ENCODE peak calls at places on chromosomes 1 and 21, in nine cellular contexts. H is endodermal cell, W is GM20000, G is fibroblast of pulmonary artery, N is body of pancreas, E is tibial nerve, C is upper lobe of right lung, J is glutamatergic neuron, D is GM12865. F is an unnamed sample.
A peak's percentile ranks its signal among the peaks of the same experiment; 100 is the strongest.

GRCh38 chr1:184380468-184380867 is 6.4 kb upstream of the C1orf21 start:
- DNase-seq in H (no peak), W (no peak), G (no peak), N (no peak), E (no peak), C (no peak), J (no peak), D (peak; percentile 18), F (no peak)

GRCh38 chr1:16175610-16176553 is 20.0 kb upstream of the EPHA2 start:
- DNase-seq in H (peak; percentile 59), W (no peak), G (peak; percentile 87), N (peak; percentile 94), E (peak; percentile 84), C (peak; percentile 90), J (no peak), D (no peak), F (no peak)

GRCh38 chr1:10941891-10942541 is 70.4 kb upstream of the TARDBP start:
- DNase-seq in H (peak; percentile 93), W (peak; percentile 83), G (peak; percentile 31), N (peak; percentile 68), E (peak; percentile 36), C (peak; percentile 80), J (peak; percentile 86), D (peak; percentile 46), F (peak; percentile 75)

GRCh38 chr1:41469706-41470105 is 14.8 kb downstream of the EDN2 start:
- DNase-seq in H (no peak), W (no peak), G (no peak), N (no peak), E (no peak), C (no peak), J (no peak), D (no peak), F (no peak)

GRCh38 chr1:110186558-110186957 is 23.6 kb upstream of the KCNC4 start:
- DNase-seq in H (no peak), W (no peak), G (no peak), N (no peak), E (no peak), C (no peak), J (no peak), D (no peak), F (no peak)

GRCh38 chr1:119626841-119627240 is 21.2 kb downstream of the ZNF697 start:
- DNase-seq in H (no peak), W (no peak), G (peak; percentile 84), N (no peak), E (no peak), C (no peak), J (no peak), D (no peak), F (no peak)

GRCh38 chr1:86503477-86504129 is 34.9 kb downstream of the CLCA1 start:
- DNase-seq in H (peak; percentile 75), W (no peak), G (peak; percentile 48), N (no peak), E (no peak), C (peak; percentile 81), J (peak; percentile 22), D (no peak), F (no peak)

GRCh38 chr1:24964811-24965570 is 34.9 kb upstream of the RUNX3 start:
- DNase-seq in H (no peak), W (peak; percentile 88), G (no peak), N (peak; percentile 24), E (no peak), C (peak; percentile 77), J (no peak), D (peak; percentile 99), F (no peak)

GRCh38 chr1:84899969-84900368 is 7.0 kb upstream of the LPAR3 start:
- DNase-seq in H (no peak), W (no peak), G (no peak), N (no peak), E (no peak), C (no peak), J (no peak), D (no peak), F (no peak)

GRCh38 chr21:42063578-42064521 is 7.3 kb upstream of the UMODL1 start:
- DNase-seq in H (no peak), W (peak; percentile 58), G (no peak), N (peak; percentile 84), E (no peak), C (no peak), J (no peak), D (peak; percentile 83), F (no peak)

GRCh38 chr1:11134352-11135266 is 34.9 kb upstream of the EXOSC10 start:
- DNase-seq in H (no peak), W (no peak), G (peak; percentile 26), N (no peak), E (no peak), C (no peak), J (no peak), D (no peak), F (no peak)

GRCh38 chr1:182855886-182856285 is 16.7 kb downstream of the DHX9 start:
- DNase-seq in H (no peak), W (no peak), G (no peak), N (no peak), E (no peak), C (no peak), J (no peak), D (no peak), F (no peak)

GRCh38 chr1:24027838-24028468 is 47.8 kb upstream of the SRSF10 start:
- DNase-seq in H (no peak), W (peak; percentile 65), G (peak; percentile 84), N (no peak), E (no peak), C (no peak), J (no peak), D (peak; percentile 41), F (no peak)

GRCh38 chr1:6252374-6252710 is 8.4 kb downstream of the HES3 start:
- DNase-seq in H (no peak), W (no peak), G (no peak), N (no peak), E (no peak), C (no peak), J (no peak), D (no peak), F (no peak)

GRCh38 chr1:66354311-66354922 is 179.5 kb upstream of the SGIP1 start:
- DNase-seq in H (peak; percentile 67), W (no peak), G (peak; percentile 75), N (no peak), E (no peak), C (no peak), J (no peak), D (no peak), F (no peak)

GRCh38 chr1:17214876-17215544 is 10.1 kb downstream of the PADI1 start:
- DNase-seq in H (no peak), W (no peak), G (no peak), N (no peak), E (no peak), C (no peak), J (no peak), D (no peak), F (no peak)

GRCh38 chr1:3021233-3021671 is at the start of gene ACTRT2:
- DNase-seq in H (no peak), W (no peak), G (no peak), N (no peak), E (no peak), C (peak; percentile 47), J (no peak), D (no peak), F (no peak)

GRCh38 chr1:6269271-6269996 is 8.5 kb upstream of the GPR153 start:
- DNase-seq in H (no peak), W (no peak), G (no peak), N (no peak), E (no peak), C (no peak), J (no peak), D (no peak), F (no peak)

GRCh38 chr1:87252406-87252805 is 76.3 kb upstream of the LMO4 start:
- DNase-seq in H (no peak), W (no peak), G (peak; percentile 8), N (no peak), E (no peak), C (no peak), J (no peak), D (no peak), F (no peak)

GRCh38 chr1:100358210-100358609 is 5.9 kb downstream of the CDC14A start:
- DNase-seq in H (no peak), W (no peak), G (peak; percentile 46), N (no peak), E (no peak), C (no peak), J (no peak), D (peak; percentile 22), F (no peak)
- TF ChIP-seq CTCF in H (peak; percentile 74), W (no peak), G (peak; percentile 64), N (no peak), E (no peak), C (peak; percentile 29), J (peak; percentile 60), D (peak; percentile 36), F (peak; percentile 44)

DNA sequence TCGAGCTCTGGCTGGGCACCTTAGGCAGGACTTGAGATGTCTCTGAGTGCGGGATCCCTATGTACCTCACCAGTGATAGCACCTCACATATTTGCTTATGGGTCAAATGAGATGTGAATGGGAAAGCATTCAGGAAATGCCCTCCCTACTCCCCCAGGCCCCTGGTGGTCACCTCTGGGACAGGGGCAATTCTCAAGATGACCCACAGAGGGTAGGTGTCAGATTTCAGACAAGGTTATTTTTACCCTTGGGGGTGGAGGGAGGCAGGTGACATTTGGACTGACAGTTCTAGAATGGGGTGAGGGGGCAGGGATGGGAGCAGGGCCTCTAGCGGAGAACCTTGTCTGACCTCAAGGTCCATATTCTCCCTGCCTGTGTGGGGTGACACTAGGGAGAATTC is 27.1 kb downstream of the ACOT11 start:
- DNase-seq in H (peak; percentile 67), W (no peak), G (no peak), N (no peak), E (no peak), C (no peak), J (no peak), D (no peak), F (no peak)
- TF ChIP-seq CTCF in H (peak; percentile 72), W (no peak), G (no peak), N (no peak), E (no peak), C (no peak), J (no peak), D (no peak), F (peak; percentile 23)

GRCh38 chr1:227219715-227220292 is 98.5 kb downstream of the CDC42BPA start:
- DNase-seq in H (no peak), W (no peak), G (no peak), N (no peak), E (no peak), C (no peak), J (no peak), D (no peak), F (no peak)
- TF ChIP-seq CTCF in H (peak; percentile 48), W (no peak), G (no peak), N (peak; percentile 5), E (no peak), C (no peak), J (no peak), D (no peak), F (no peak)

DNA sequence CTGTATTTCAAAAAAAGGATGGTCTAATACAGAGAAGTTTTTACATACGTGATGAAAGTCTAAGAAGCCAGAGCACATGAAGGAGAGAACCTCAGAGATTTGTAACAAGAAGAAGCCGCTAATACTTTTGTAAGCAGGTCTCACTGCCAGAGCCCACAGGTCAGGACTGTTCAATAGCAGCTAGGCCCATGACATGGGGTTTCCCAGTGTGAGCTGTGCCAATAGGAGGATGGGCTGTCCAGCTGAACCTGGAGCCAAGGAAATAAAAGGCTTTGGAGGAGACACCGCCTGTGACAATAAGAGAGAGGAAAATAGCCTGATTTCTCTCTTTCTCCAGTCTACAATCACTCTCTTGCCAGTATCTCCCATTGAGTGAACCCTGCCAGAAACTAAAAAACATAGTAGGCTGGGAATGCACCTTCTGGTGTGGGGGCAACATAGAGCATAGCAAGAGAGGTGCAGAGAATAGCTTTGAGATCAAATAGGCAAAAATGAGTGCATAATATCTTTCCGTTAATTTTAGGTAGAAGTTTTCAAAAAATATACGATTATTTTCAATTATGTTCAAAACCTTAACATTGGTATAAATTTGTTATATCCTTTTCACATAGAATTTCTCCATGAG is 360.3 kb downstream of the NEGR1 start:
- DNase-seq in H (no peak), W (no peak), G (no peak), N (no peak), E (no peak), C (no peak), J (no peak), D (no peak), F (no peak)
- TF ChIP-seq CTCF in H (peak; percentile 56), W (no peak), G (no peak), N (no peak), E (no peak), C (no peak), J (no peak), D (no peak), F (no peak)